ENCODE peak calls at places on chromosomes 11 and 22, in eight cellular contexts. One of them, this sample, is unnamed.

GRCh38 chr22:35914357-35914664 is 114.3 kb downstream of the RBFOX2 start:
- DNase-seq in hypothalamus: no peak
- DNase-seq in foreskin fibroblast: no peak
- DNase-seq in adipocyte: no peak
- DNase-seq in stimulated activated CD8-positive, alpha-beta memory T cell treated with anti-CD3 and anti-CD28 coated beads, Interleukin-4, amount 100 ng/mL, for 24 hours: no peak
- DNase-seq in naive thymus-derived CD4-positive, alpha-beta T cell: no peak
- DNase-seq in GM04504: no peak
- DNase-seq in ELR: no peak
- DNase-seq in this sample: no peak

GRCh38 chr11:65424200-65425104 is 1.9 kb downstream of the NEAT1 start:
- DNase-seq in hypothalamus: no peak
- DNase-seq in foreskin fibroblast: no peak
- DNase-seq in adipocyte: peak; percentile 67
- DNase-seq in stimulated activated CD8-positive, alpha-beta memory T cell treated with anti-CD3 and anti-CD28 coated beads, Interleukin-4, amount 100 ng/mL, for 24 hours: peak; percentile 61
- DNase-seq in naive thymus-derived CD4-positive, alpha-beta T cell: peak; percentile 60
- DNase-seq in GM04504: peak; percentile 35
- DNase-seq in ELR: peak; percentile 64
- DNase-seq in this sample: peak; percentile 41

GRCh38 chr11:9094420-9094819 is 3.0 kb upstream of the SCUBE2 start:
- DNase-seq in hypothalamus: no peak
- DNase-seq in foreskin fibroblast: no peak
- DNase-seq in adipocyte: no peak
- DNase-seq in stimulated activated CD8-positive, alpha-beta memory T cell treated with anti-CD3 and anti-CD28 coated beads, Interleukin-4, amount 100 ng/mL, for 24 hours: no peak
- DNase-seq in naive thymus-derived CD4-positive, alpha-beta T cell: no peak
- DNase-seq in GM04504: no peak
- DNase-seq in ELR: no peak
- DNase-seq in this sample: no peak

GRCh38 chr11:120184946-120185677 is 25.7 kb upstream of the OAF start:
- DNase-seq in hypothalamus: no peak
- DNase-seq in foreskin fibroblast: no peak
- DNase-seq in adipocyte: no peak
- DNase-seq in stimulated activated CD8-positive, alpha-beta memory T cell treated with anti-CD3 and anti-CD28 coated beads, Interleukin-4, amount 100 ng/mL, for 24 hours: no peak
- DNase-seq in naive thymus-derived CD4-positive, alpha-beta T cell: no peak
- DNase-seq in GM04504: no peak
- DNase-seq in ELR: peak; percentile 25
- DNase-seq in this sample: no peak

GRCh38 chr11:26842883-26843282 is 121.0 kb upstream of the SLC5A12 start:
- DNase-seq in hypothalamus: no peak
- DNase-seq in foreskin fibroblast: no peak
- DNase-seq in adipocyte: no peak
- DNase-seq in stimulated activated CD8-positive, alpha-beta memory T cell treated with anti-CD3 and anti-CD28 coated beads, Interleukin-4, amount 100 ng/mL, for 24 hours: no peak
- DNase-seq in naive thymus-derived CD4-positive, alpha-beta T cell: no peak
- DNase-seq in GM04504: no peak
- DNase-seq in ELR: no peak
- DNase-seq in this sample: no peak

GRCh38 chr11:128328955-128329551 is 258.3 kb downstream of the ETS1 start:
- DNase-seq in hypothalamus: no peak
- DNase-seq in foreskin fibroblast: no peak
- DNase-seq in adipocyte: no peak
- DNase-seq in stimulated activated CD8-positive, alpha-beta memory T cell treated with anti-CD3 and anti-CD28 coated beads, Interleukin-4, amount 100 ng/mL, for 24 hours: no peak
- DNase-seq in naive thymus-derived CD4-positive, alpha-beta T cell: peak; percentile 72
- DNase-seq in GM04504: no peak
- DNase-seq in ELR: peak; percentile 40
- DNase-seq in this sample: peak; percentile 66

GRCh38 chr11:3041699-3042098 is 15.5 kb downstream of the CARS1 start:
- DNase-seq in hypothalamus: no peak
- DNase-seq in foreskin fibroblast: no peak
- DNase-seq in adipocyte: no peak
- DNase-seq in stimulated activated CD8-positive, alpha-beta memory T cell treated with anti-CD3 and anti-CD28 coated beads, Interleukin-4, amount 100 ng/mL, for 24 hours: no peak
- DNase-seq in naive thymus-derived CD4-positive, alpha-beta T cell: no peak
- DNase-seq in GM04504: no peak
- DNase-seq in ELR: no peak
- DNase-seq in this sample: no peak

GRCh38 chr11:111652184-111652583 is 49.9 kb downstream of the SIK2 start:
- DNase-seq in hypothalamus: no peak
- DNase-seq in foreskin fibroblast: no peak
- DNase-seq in adipocyte: peak; percentile 42
- DNase-seq in stimulated activated CD8-positive, alpha-beta memory T cell treated with anti-CD3 and anti-CD28 coated beads, Interleukin-4, amount 100 ng/mL, for 24 hours: no peak
- DNase-seq in naive thymus-derived CD4-positive, alpha-beta T cell: no peak
- DNase-seq in GM04504: no peak
- DNase-seq in ELR: no peak
- DNase-seq in this sample: no peak

GRCh38 chr11:11810764-11811726 is 30.7 kb upstream of the USP47 start:
- DNase-seq in hypothalamus: no peak
- DNase-seq in foreskin fibroblast: no peak
- DNase-seq in adipocyte: no peak
- DNase-seq in stimulated activated CD8-positive, alpha-beta memory T cell treated with anti-CD3 and anti-CD28 coated beads, Interleukin-4, amount 100 ng/mL, for 24 hours: no peak
- DNase-seq in naive thymus-derived CD4-positive, alpha-beta T cell: no peak
- DNase-seq in GM04504: no peak
- DNase-seq in ELR: no peak
- DNase-seq in this sample: no peak

GRCh38 chr11:1943977-1944376 is 3.2 kb upstream of the MRPL23 start:
- DNase-seq in hypothalamus: no peak
- DNase-seq in foreskin fibroblast: peak; percentile 14
- DNase-seq in adipocyte: peak; percentile 73
- DNase-seq in stimulated activated CD8-positive, alpha-beta memory T cell treated with anti-CD3 and anti-CD28 coated beads, Interleukin-4, amount 100 ng/mL, for 24 hours: no peak
- DNase-seq in naive thymus-derived CD4-positive, alpha-beta T cell: no peak
- DNase-seq in GM04504: no peak
- DNase-seq in ELR: peak; percentile 57
- DNase-seq in this sample: no peak

GRCh38 chr11:129457321-129457720 is 81.7 kb downstream of the BARX2 start:
- DNase-seq in hypothalamus: no peak
- DNase-seq in foreskin fibroblast: no peak
- DNase-seq in adipocyte: no peak
- DNase-seq in stimulated activated CD8-positive, alpha-beta memory T cell treated with anti-CD3 and anti-CD28 coated beads, Interleukin-4, amount 100 ng/mL, for 24 hours: no peak
- DNase-seq in naive thymus-derived CD4-positive, alpha-beta T cell: no peak
- DNase-seq in GM04504: no peak
- DNase-seq in ELR: no peak
- DNase-seq in this sample: no peak

GRCh38 chr11:78203184-78203583 is 14.5 kb downstream of the USP35 start:
- DNase-seq in hypothalamus: no peak
- DNase-seq in foreskin fibroblast: no peak
- DNase-seq in adipocyte: no peak
- DNase-seq in stimulated activated CD8-positive, alpha-beta memory T cell treated with anti-CD3 and anti-CD28 coated beads, Interleukin-4, amount 100 ng/mL, for 24 hours: no peak
- DNase-seq in naive thymus-derived CD4-positive, alpha-beta T cell: peak; percentile 89
- DNase-seq in GM04504: no peak
- DNase-seq in ELR: no peak
- DNase-seq in this sample: peak; percentile 86

GRCh38 chr11:61955416-61956135 is 5.4 kb downstream of the BEST1 start:
- DNase-seq in hypothalamus: no peak
- DNase-seq in foreskin fibroblast: no peak
- DNase-seq in adipocyte: no peak
- DNase-seq in stimulated activated CD8-positive, alpha-beta memory T cell treated with anti-CD3 and anti-CD28 coated beads, Interleukin-4, amount 100 ng/mL, for 24 hours: no peak
- DNase-seq in naive thymus-derived CD4-positive, alpha-beta T cell: no peak
- DNase-seq in GM04504: no peak
- DNase-seq in ELR: no peak
- DNase-seq in this sample: peak; percentile 12

GRCh38 chr11:46421257-46421880 is 29.8 kb upstream of the CHRM4 start:
- DNase-seq in hypothalamus: no peak
- DNase-seq in foreskin fibroblast: no peak
- DNase-seq in adipocyte: no peak
- DNase-seq in stimulated activated CD8-positive, alpha-beta memory T cell treated with anti-CD3 and anti-CD28 coated beads, Interleukin-4, amount 100 ng/mL, for 24 hours: no peak
- DNase-seq in naive thymus-derived CD4-positive, alpha-beta T cell: no peak
- DNase-seq in GM04504: no peak
- DNase-seq in ELR: no peak
- DNase-seq in this sample: no peak

GRCh38 chr11:7143908-7144307 is 55.1 kb downstream of the RBMXL2 start:
- DNase-seq in hypothalamus: no peak
- DNase-seq in foreskin fibroblast: no peak
- DNase-seq in adipocyte: peak; percentile 51
- DNase-seq in stimulated activated CD8-positive, alpha-beta memory T cell treated with anti-CD3 and anti-CD28 coated beads, Interleukin-4, amount 100 ng/mL, for 24 hours: no peak
- DNase-seq in naive thymus-derived CD4-positive, alpha-beta T cell: no peak
- DNase-seq in GM04504: no peak
- DNase-seq in ELR: peak; percentile 40
- DNase-seq in this sample: no peak

GRCh38 chr11:17766590-17766989 is 32.0 kb downstream of the KCNC1 start:
- DNase-seq in hypothalamus: no peak
- DNase-seq in foreskin fibroblast: no peak
- DNase-seq in adipocyte: no peak
- DNase-seq in stimulated activated CD8-positive, alpha-beta memory T cell treated with anti-CD3 and anti-CD28 coated beads, Interleukin-4, amount 100 ng/mL, for 24 hours: no peak
- DNase-seq in naive thymus-derived CD4-positive, alpha-beta T cell: no peak
- DNase-seq in GM04504: no peak
- DNase-seq in ELR: no peak
- DNase-seq in this sample: no peak

GRCh38 chr11:69283446-69283845 is 10.5 kb upstream of the MYEOV start:
- DNase-seq in hypothalamus: no peak
- DNase-seq in foreskin fibroblast: no peak
- DNase-seq in adipocyte: no peak
- DNase-seq in stimulated activated CD8-positive, alpha-beta memory T cell treated with anti-CD3 and anti-CD28 coated beads, Interleukin-4, amount 100 ng/mL, for 24 hours: no peak
- DNase-seq in naive thymus-derived CD4-positive, alpha-beta T cell: no peak
- DNase-seq in GM04504: no peak
- DNase-seq in ELR: no peak
- DNase-seq in this sample: no peak

GRCh38 chr11:78727816-78728215 is 153.2 kb upstream of the NARS2 start:
- DNase-seq in hypothalamus: no peak
- DNase-seq in foreskin fibroblast: no peak
- DNase-seq in adipocyte: no peak
- DNase-seq in stimulated activated CD8-positive, alpha-beta memory T cell treated with anti-CD3 and anti-CD28 coated beads, Interleukin-4, amount 100 ng/mL, for 24 hours: no peak
- DNase-seq in naive thymus-derived CD4-positive, alpha-beta T cell: no peak
- DNase-seq in GM04504: no peak
- DNase-seq in ELR: no peak
- DNase-seq in this sample: no peak

GRCh38 chr11:18490736-18491485 is 35.3 kb downstream of the LDHAL6A start:
- DNase-seq in hypothalamus: no peak
- DNase-seq in foreskin fibroblast: no peak
- DNase-seq in adipocyte: no peak
- DNase-seq in stimulated activated CD8-positive, alpha-beta memory T cell treated with anti-CD3 and anti-CD28 coated beads, Interleukin-4, amount 100 ng/mL, for 24 hours: no peak
- DNase-seq in naive thymus-derived CD4-positive, alpha-beta T cell: no peak
- DNase-seq in GM04504: no peak
- DNase-seq in ELR: no peak
- DNase-seq in this sample: no peak

GRCh38 chr11:3128356-3129180 is 36.5 kb downstream of the OSBPL5 start:
- DNase-seq in hypothalamus: no peak
- DNase-seq in foreskin fibroblast: no peak
- DNase-seq in adipocyte: no peak
- DNase-seq in stimulated activated CD8-positive, alpha-beta memory T cell treated with anti-CD3 and anti-CD28 coated beads, Interleukin-4, amount 100 ng/mL, for 24 hours: no peak
- DNase-seq in naive thymus-derived CD4-positive, alpha-beta T cell: no peak
- DNase-seq in GM04504: no peak
- DNase-seq in ELR: no peak
- DNase-seq in this sample: no peak

GRCh38 chr22:44249376-44250147 is 63.2 kb downstream of the SHISAL1 start:
- DNase-seq in hypothalamus: no peak
- DNase-seq in foreskin fibroblast: no peak
- DNase-seq in adipocyte: no peak
- DNase-seq in stimulated activated CD8-positive, alpha-beta memory T cell treated with anti-CD3 and anti-CD28 coated beads, Interleukin-4, amount 100 ng/mL, for 24 hours: no peak
- DNase-seq in naive thymus-derived CD4-positive, alpha-beta T cell: no peak
- DNase-seq in GM04504: no peak
- DNase-seq in ELR: no peak
- DNase-seq in this sample: no peak

GRCh38 chr11:123055132-123055924 is 6.6 kb downstream of the HSPA8 start:
- DNase-seq in hypothalamus: no peak
- DNase-seq in foreskin fibroblast: no peak
- DNase-seq in adipocyte: no peak
- DNase-seq in stimulated activated CD8-positive, alpha-beta memory T cell treated with anti-CD3 and anti-CD28 coated beads, Interleukin-4, amount 100 ng/mL, for 24 hours: no peak
- DNase-seq in naive thymus-derived CD4-positive, alpha-beta T cell: no peak
- DNase-seq in GM04504: no peak
- DNase-seq in ELR: peak; percentile 37
- DNase-seq in this sample: no peak

GRCh38 chr11:69744435-69744834 is 30.7 kb downstream of the FGF4 start:
- DNase-seq in hypothalamus: no peak
- DNase-seq in foreskin fibroblast: peak; percentile 46
- DNase-seq in adipocyte: peak; percentile 59
- DNase-seq in stimulated activated CD8-positive, alpha-beta memory T cell treated with anti-CD3 and anti-CD28 coated beads, Interleukin-4, amount 100 ng/mL, for 24 hours: no peak
- DNase-seq in naive thymus-derived CD4-positive, alpha-beta T cell: no peak
- DNase-seq in GM04504: no peak
- DNase-seq in ELR: peak; percentile 70
- DNase-seq in this sample: no peak

GRCh38 chr11:75311858-75312288 is 39.6 kb downstream of the ARRB1 start:
- DNase-seq in hypothalamus: peak; percentile 62
- DNase-seq in foreskin fibroblast: no peak
- DNase-seq in adipocyte: peak; percentile 4
- DNase-seq in stimulated activated CD8-positive, alpha-beta memory T cell treated with anti-CD3 and anti-CD28 coated beads, Interleukin-4, amount 100 ng/mL, for 24 hours: no peak
- DNase-seq in naive thymus-derived CD4-positive, alpha-beta T cell: no peak
- DNase-seq in GM04504: no peak
- DNase-seq in ELR: no peak
- DNase-seq in this sample: no peak

GRCh38 chr22:43001271-43002197 is 13.4 kb downstream of the PACSIN2 start:
- DNase-seq in hypothalamus: no peak
- DNase-seq in foreskin fibroblast: no peak
- DNase-seq in adipocyte: peak; percentile 40
- DNase-seq in stimulated activated CD8-positive, alpha-beta memory T cell treated with anti-CD3 and anti-CD28 coated beads, Interleukin-4, amount 100 ng/mL, for 24 hours: no peak
- DNase-seq in naive thymus-derived CD4-positive, alpha-beta T cell: no peak
- DNase-seq in GM04504: no peak
- DNase-seq in ELR: no peak
- DNase-seq in this sample: no peak

GRCh38 chr22:17119481-17120202 is 1.5 kb downstream of the TMEM121B start:
- DNase-seq in hypothalamus: no peak
- DNase-seq in foreskin fibroblast: no peak
- DNase-seq in adipocyte: no peak
- DNase-seq in stimulated activated CD8-positive, alpha-beta memory T cell treated with anti-CD3 and anti-CD28 coated beads, Interleukin-4, amount 100 ng/mL, for 24 hours: no peak
- DNase-seq in naive thymus-derived CD4-positive, alpha-beta T cell: no peak
- DNase-seq in GM04504: no peak
- DNase-seq in ELR: peak; percentile 16
- DNase-seq in this sample: no peak

GRCh38 chr11:125112235-125112604 is 794 bp upstream of the TMEM218 start:
- DNase-seq in hypothalamus: no peak
- DNase-seq in foreskin fibroblast: no peak
- DNase-seq in adipocyte: no peak
- DNase-seq in stimulated activated CD8-positive, alpha-beta memory T cell treated with anti-CD3 and anti-CD28 coated beads, Interleukin-4, amount 100 ng/mL, for 24 hours: no peak
- DNase-seq in naive thymus-derived CD4-positive, alpha-beta T cell: no peak
- DNase-seq in GM04504: no peak
- DNase-seq in ELR: no peak
- DNase-seq in this sample: no peak

GRCh38 chr11:66192181-66192888 is 76.1 kb upstream of the RAB1B start:
- DNase-seq in hypothalamus: no peak
- DNase-seq in foreskin fibroblast: no peak
- DNase-seq in adipocyte: peak; percentile 25
- DNase-seq in stimulated activated CD8-positive, alpha-beta memory T cell treated with anti-CD3 and anti-CD28 coated beads, Interleukin-4, amount 100 ng/mL, for 24 hours: no peak
- DNase-seq in naive thymus-derived CD4-positive, alpha-beta T cell: no peak
- DNase-seq in GM04504: no peak
- DNase-seq in ELR: no peak
- DNase-seq in this sample: no peak